ENCODE peak calls at places on chromosomes 4 and X, in five cellular contexts. One of them, this sample, is unnamed.

GRCh38 chr4:113534698-113535097 is 226.8 kb downstream of the CAMK2D start:
- DNase-seq in testis: no peak
- DNase-seq in A673: no peak
- DNase-seq in gastrocnemius medialis: no peak
- DNase-seq in tibial artery: no peak
- DNase-seq in this sample: no peak

GRCh38 chr4:72827968-72828367 is 241.5 kb downstream of the COX18 start:
- DNase-seq in gastrocnemius medialis: no peak
- DNase-seq in tibial artery: no peak
- DNase-seq in A673: no peak
- DNase-seq in testis: no peak
- DNase-seq in this sample: no peak

GRCh38 chr4:138014664-138015288 is 227.4 kb downstream of the SLC7A11 start:
- DNase-seq in tibial artery: no peak
- DNase-seq in testis: no peak
- DNase-seq in gastrocnemius medialis: no peak
- DNase-seq in A673: no peak
- DNase-seq in this sample: no peak

GRCh38 chr4:18616720-18617119 is 595.2 kb upstream of the LCORL start:
- DNase-seq in tibial artery: no peak
- DNase-seq in testis: no peak
- DNase-seq in A673: no peak
- DNase-seq in gastrocnemius medialis: no peak
- DNase-seq in this sample: no peak

GRCh38 chr4:164508126-164508525 is 245.8 kb upstream of the SMIM31 start:
- DNase-seq in testis: no peak
- DNase-seq in gastrocnemius medialis: no peak
- DNase-seq in tibial artery: no peak
- DNase-seq in A673: no peak
- DNase-seq in this sample: no peak

GRCh38 chr4:26579169-26579568 is 4.7 kb upstream of the TBC1D19 start:
- DNase-seq in tibial artery: no peak
- DNase-seq in gastrocnemius medialis: no peak
- DNase-seq in testis: no peak
- DNase-seq in A673: no peak
- DNase-seq in this sample: no peak

GRCh38 chr4:104860227-104861123 is 286.2 kb upstream of the TET2 start:
- DNase-seq in A673: peak; percentile 85
- DNase-seq in tibial artery: no peak
- DNase-seq in gastrocnemius medialis: peak; percentile 12
- DNase-seq in testis: peak; percentile 85
- DNase-seq in this sample: peak; percentile 83

GRCh38 chr4:85952518-85952917 is 407.3 kb downstream of the MAPK10 start:
- DNase-seq in gastrocnemius medialis: no peak
- DNase-seq in A673: no peak
- DNase-seq in tibial artery: no peak
- DNase-seq in testis: no peak
- DNase-seq in this sample: no peak

GRCh38 chrX:87338510-87338909 is 179.1 kb upstream of the KLHL4 start:
- DNase-seq in testis: no peak
- DNase-seq in gastrocnemius medialis: no peak
- DNase-seq in tibial artery: no peak
- DNase-seq in A673: peak; percentile 6
- DNase-seq in this sample: no peak

GRCh38 chrX:154019061-154019621 is 561 bp downstream of the IRAK1 start:
- DNase-seq in testis: no peak
- DNase-seq in tibial artery: no peak
- DNase-seq in A673: no peak
- DNase-seq in gastrocnemius medialis: no peak
- DNase-seq in this sample: no peak

GRCh38 chr4:3851211-3851610 is 85.0 kb downstream of the ADRA2C start:
- DNase-seq in tibial artery: no peak
- DNase-seq in testis: no peak
- DNase-seq in gastrocnemius medialis: no peak
- DNase-seq in A673: peak; percentile 48
- DNase-seq in this sample: no peak

GRCh38 chr4:79598214-79598613 is 190.2 kb upstream of the GK2 start:
- DNase-seq in A673: no peak
- DNase-seq in gastrocnemius medialis: no peak
- DNase-seq in tibial artery: no peak
- DNase-seq in testis: no peak
- DNase-seq in this sample: no peak

GRCh38 chrX:29604381-29604780 is 611.0 kb upstream of the MAGEB2 start:
- DNase-seq in A673: no peak
- DNase-seq in testis: no peak
- DNase-seq in gastrocnemius medialis: no peak
- DNase-seq in tibial artery: no peak
- DNase-seq in this sample: no peak

GRCh38 chr4:126701756-126702155 is 931.0 kb upstream of the INTU start:
- DNase-seq in testis: no peak
- DNase-seq in tibial artery: no peak
- DNase-seq in gastrocnemius medialis: no peak
- DNase-seq in A673: no peak
- DNase-seq in this sample: no peak

GRCh38 chrX:22674947-22675346 is 324.8 kb upstream of the DDX53 start:
- DNase-seq in testis: no peak
- DNase-seq in gastrocnemius medialis: no peak
- DNase-seq in A673: no peak
- DNase-seq in tibial artery: no peak
- DNase-seq in this sample: no peak

GRCh38 chr4:150518559-150518958 is 63.4 kb upstream of the MAB21L2 start:
- DNase-seq in testis: no peak
- DNase-seq in A673: no peak
- DNase-seq in tibial artery: no peak
- DNase-seq in gastrocnemius medialis: no peak
- DNase-seq in this sample: no peak

GRCh38 chrX:70176938-70177533 is at the start of gene DGAT2L6:
- DNase-seq in gastrocnemius medialis: no peak
- DNase-seq in testis: no peak
- DNase-seq in A673: peak; percentile 58
- DNase-seq in tibial artery: no peak
- DNase-seq in this sample: peak; percentile 64

GRCh38 chr4:187128971-187129370 is 405.3 kb upstream of the FAT1 start:
- DNase-seq in gastrocnemius medialis: no peak
- DNase-seq in tibial artery: no peak
- DNase-seq in testis: no peak
- DNase-seq in A673: no peak
- DNase-seq in this sample: no peak

GRCh38 chr4:159281781-159282180 is 178.9 kb downstream of the RAPGEF2 start:
- DNase-seq in A673: no peak
- DNase-seq in tibial artery: no peak
- DNase-seq in gastrocnemius medialis: no peak
- DNase-seq in testis: no peak
- DNase-seq in this sample: no peak

GRCh38 chrX:69032601-69033000 is 132.7 kb downstream of the PJA1 start:
- DNase-seq in testis: no peak
- DNase-seq in tibial artery: no peak
- DNase-seq in gastrocnemius medialis: no peak
- DNase-seq in A673: no peak
- DNase-seq in this sample: no peak

GRCh38 chr4:184684491-184685189 is 35.1 kb downstream of the PRIMPOL start:
- DNase-seq in testis: no peak
- DNase-seq in tibial artery: no peak
- DNase-seq in A673: no peak
- DNase-seq in gastrocnemius medialis: no peak
- DNase-seq in this sample: no peak

GRCh38 chrX:125090046-125090445 is 229.6 kb upstream of the TEX13C start:
- DNase-seq in gastrocnemius medialis: no peak
- DNase-seq in testis: no peak
- DNase-seq in tibial artery: no peak
- DNase-seq in A673: peak; percentile 19
- DNase-seq in this sample: no peak

GRCh38 chrX:73289039-73289438 is 74.4 kb upstream of the NAP1L2 start:
- DNase-seq in A673: no peak
- DNase-seq in testis: no peak
- DNase-seq in gastrocnemius medialis: no peak
- DNase-seq in tibial artery: no peak
- DNase-seq in this sample: peak; percentile 23

GRCh38 chr4:12595489-12595888 is 888.7 kb downstream of the RAB28 start:
- DNase-seq in A673: no peak
- DNase-seq in tibial artery: no peak
- DNase-seq in testis: no peak
- DNase-seq in gastrocnemius medialis: no peak
- DNase-seq in this sample: peak; percentile 71

DNA sequence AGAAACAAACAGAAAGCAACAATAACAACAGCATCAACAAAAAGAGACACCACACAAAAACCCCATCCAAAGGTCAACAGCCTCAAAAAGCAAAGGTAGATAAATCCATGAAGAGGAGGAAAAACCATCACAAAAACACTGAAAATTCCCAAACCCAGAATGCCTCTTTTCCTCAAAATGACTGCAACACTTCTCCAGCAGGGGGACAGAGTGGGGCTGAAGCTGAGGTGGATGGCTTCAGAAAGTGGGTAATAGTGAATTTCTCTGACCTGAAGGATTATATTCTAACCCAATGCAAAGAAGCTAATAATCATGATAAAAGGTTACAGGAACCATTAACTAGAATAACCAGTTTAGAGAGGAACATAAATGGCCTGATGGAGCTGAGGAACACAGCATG is 888.2 kb downstream of the RAB28 start:
- DNase-seq in tibial artery: no peak
- DNase-seq in A673: no peak
- DNase-seq in gastrocnemius medialis: no peak
- DNase-seq in testis: no peak
- DNase-seq in this sample: no peak
- TF ChIP-seq CTCF in tibial artery: no peak
- TF ChIP-seq CTCF in A673: no peak
- TF ChIP-seq CTCF in gastrocnemius medialis: no peak
- TF ChIP-seq CTCF in testis: no peak
- TF ChIP-seq CTCF in this sample: peak; percentile 27

GRCh38 chr4:144656857-144657256 is 10.9 kb downstream of the HHIP start:
- DNase-seq in testis: peak; percentile 38
- DNase-seq in gastrocnemius medialis: no peak
- DNase-seq in tibial artery: no peak
- DNase-seq in A673: no peak
- DNase-seq in this sample: no peak

GRCh38 chr4:144650311-144650820 is 4.4 kb downstream of the HHIP start:
- DNase-seq in testis: no peak
- DNase-seq in gastrocnemius medialis: no peak
- DNase-seq in tibial artery: no peak
- DNase-seq in A673: no peak
- DNase-seq in this sample: no peak

GRCh38 chr4:144658015-144658567 is 12.1 kb downstream of the HHIP start:
- DNase-seq in tibial artery: no peak
- DNase-seq in testis: no peak
- DNase-seq in gastrocnemius medialis: no peak
- DNase-seq in A673: no peak
- DNase-seq in this sample: no peak

GRCh38 chr4:144655491-144655890 is 9.5 kb downstream of the HHIP start:
- DNase-seq in A673: no peak
- DNase-seq in tibial artery: no peak
- DNase-seq in gastrocnemius medialis: no peak
- DNase-seq in testis: no peak
- DNase-seq in this sample: no peak

GRCh38 chr4:144654161-144654560 is 8.2 kb downstream of the HHIP start:
- DNase-seq in testis: no peak
- DNase-seq in A673: no peak
- DNase-seq in tibial artery: no peak
- DNase-seq in gastrocnemius medialis: no peak
- DNase-seq in this sample: no peak
- H3K27ac ChIP-seq in testis: no peak overlapping the region
- H3K27ac ChIP-seq in A673: no peak overlapping the region
- H3K27ac ChIP-seq in tibial artery: no peak overlapping the region
- H3K27ac ChIP-seq in gastrocnemius medialis: no peak overlapping the region
- H3K27ac ChIP-seq in this sample: no peak overlapping the region

GRCh38 chr4:762211-763190 is 56.9 kb downstream of the PCGF3 start:
- DNase-seq in testis: no peak
- DNase-seq in tibial artery: no peak
- DNase-seq in A673: peak; percentile 64
- DNase-seq in gastrocnemius medialis: no peak
- DNase-seq in this sample: peak; percentile 56
- TF ChIP-seq CTCF in testis: no peak
- TF ChIP-seq CTCF in tibial artery: no peak
- TF ChIP-seq CTCF in A673: peak; percentile 53
- TF ChIP-seq CTCF in gastrocnemius medialis: no peak
- TF ChIP-seq CTCF in this sample: peak; percentile 56

GRCh38 chr4:116500225-116500624 is 585.2 kb downstream of the TRAM1L1 start:
- DNase-seq in gastrocnemius medialis: no peak
- DNase-seq in A673: no peak
- DNase-seq in testis: no peak
- DNase-seq in tibial artery: no peak
- DNase-seq in this sample: no peak

DNA sequence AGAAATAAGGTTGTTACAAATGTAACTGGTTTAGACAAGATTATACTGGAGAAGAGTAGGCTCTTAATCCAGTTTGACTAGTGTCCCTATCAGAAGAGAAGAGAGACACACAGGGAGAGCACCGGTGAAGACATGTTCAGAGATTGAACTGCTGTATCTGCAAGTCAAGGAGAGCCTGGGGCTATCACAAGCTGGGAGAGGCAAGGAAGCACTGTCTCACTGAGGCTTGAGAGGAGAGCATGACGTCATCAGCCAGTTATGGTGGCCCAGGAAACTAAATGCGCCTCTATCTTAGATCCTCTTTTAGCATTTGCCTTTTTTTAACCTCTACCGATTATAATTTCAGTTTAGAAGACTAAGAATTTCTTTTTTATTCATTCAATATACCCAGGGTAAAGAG is 583.4 kb downstream of the TRAM1L1 start:
- DNase-seq in testis: no peak
- DNase-seq in tibial artery: no peak
- DNase-seq in gastrocnemius medialis: no peak
- DNase-seq in A673: peak; percentile 10
- DNase-seq in this sample: no peak
- H3K27ac ChIP-seq in testis: no peak overlapping the region
- H3K27ac ChIP-seq in tibial artery: no peak overlapping the region
- H3K27ac ChIP-seq in gastrocnemius medialis: no peak overlapping the region
- H3K27ac ChIP-seq in A673: no peak overlapping the region
- H3K27ac ChIP-seq in this sample: no peak overlapping the region

DNA sequence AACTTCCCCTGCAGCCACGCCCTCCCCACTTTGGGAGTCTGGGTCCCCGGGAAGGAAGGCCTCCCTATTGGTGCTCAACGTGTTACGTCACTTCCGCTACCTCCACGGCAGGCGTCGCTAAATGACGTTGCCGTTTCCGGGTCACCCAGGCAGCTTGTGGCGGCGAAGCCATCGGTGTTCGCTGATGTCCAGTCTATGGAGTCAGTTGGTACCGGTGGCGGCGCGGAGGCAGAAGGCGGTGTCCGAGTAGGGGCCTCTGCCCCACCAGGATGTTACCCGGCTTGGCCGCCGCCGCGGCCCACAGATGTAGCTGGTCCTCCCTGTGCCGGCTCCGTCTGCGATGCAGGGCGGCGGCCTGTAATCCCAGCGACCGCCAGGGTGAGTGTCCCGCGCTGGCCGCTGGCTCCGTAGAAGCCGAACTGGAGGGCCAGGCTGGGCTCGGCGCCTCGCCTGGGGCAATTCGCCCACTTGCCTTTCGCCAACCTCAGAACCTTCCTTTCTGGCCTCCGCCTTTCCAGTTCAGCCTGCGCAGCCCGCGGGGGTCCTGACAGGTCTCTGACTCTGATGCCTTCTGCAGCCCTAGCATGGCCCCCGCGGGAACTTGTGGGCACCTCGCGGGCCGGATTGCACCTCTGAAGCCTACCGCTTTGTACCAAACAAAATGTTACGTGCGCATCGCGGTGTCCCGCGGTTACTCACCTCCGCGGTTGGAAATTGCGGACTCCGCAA is at the start of gene SLC30A9:
- DNase-seq in testis: peak; percentile 99
- DNase-seq in A673: peak; percentile 96
- DNase-seq in gastrocnemius medialis: peak; percentile 93
- DNase-seq in tibial artery: peak; percentile 97
- DNase-seq in this sample: peak; percentile 93
- TF ChIP-seq CTCF in testis: peak; percentile 26
- TF ChIP-seq CTCF in A673: peak; percentile 33
- TF ChIP-seq CTCF in gastrocnemius medialis: peak; percentile 56
- TF ChIP-seq CTCF in tibial artery: peak; percentile 32
- TF ChIP-seq CTCF in this sample: peak; percentile 31

GRCh38 chrX:46325312-46325877 is 219.8 kb downstream of the ZNF674 start:
- DNase-seq in A673: peak; percentile 79
- DNase-seq in tibial artery: no peak
- DNase-seq in testis: no peak
- DNase-seq in gastrocnemius medialis: no peak
- DNase-seq in this sample: no peak
- H3K27ac ChIP-seq in A673: peak overlapping the region; percentile 96
- H3K27ac ChIP-seq in tibial artery: peak overlapping the region; percentile 70
- H3K27ac ChIP-seq in testis: no peak overlapping the region
- H3K27ac ChIP-seq in gastrocnemius medialis: no peak overlapping the region
- H3K27ac ChIP-seq in this sample: no peak overlapping the region

This sample was measured in WERI-Rb-1.